ENCODE peak calls at places on chromosome 22, in seven cellular contexts. One of them, this sample, is unnamed.
A peak's percentile ranks its signal among the peaks of the same experiment; 100 is the strongest.

GRCh38 chr22:37009490-37009889 is 9.8 kb downstream of the TST start:
- DNase-seq in naive thymus-derived CD8-positive, alpha-beta T cell: no peak
- DNase-seq in GM12891: no peak
- DNase-seq in DMS 273 treated with DMSO at 0.1 percent for 48 hours: no peak
- DNase-seq in iPS DF 6.9: no peak
- DNase-seq in anterior cingulate cortex: no peak
- DNase-seq in cardiac fibroblast: no peak
- DNase-seq in this sample: no peak

GRCh38 chr22:36224245-36224644 is 15.1 kb downstream of the APOL2 start:
- DNase-seq in naive thymus-derived CD8-positive, alpha-beta T cell: no peak
- DNase-seq in GM12891: no peak
- DNase-seq in DMS 273 treated with DMSO at 0.1 percent for 48 hours: no peak
- DNase-seq in iPS DF 6.9: no peak
- DNase-seq in anterior cingulate cortex: no peak
- DNase-seq in cardiac fibroblast: no peak
- DNase-seq in this sample: no peak

GRCh38 chr22:23251445-23252093 is 71.3 kb downstream of the BCR start:
- DNase-seq in naive thymus-derived CD8-positive, alpha-beta T cell: no peak
- DNase-seq in GM12891: no peak
- DNase-seq in DMS 273 treated with DMSO at 0.1 percent for 48 hours: no peak
- DNase-seq in iPS DF 6.9: no peak
- DNase-seq in anterior cingulate cortex: no peak
- DNase-seq in cardiac fibroblast: no peak
- DNase-seq in this sample: peak; percentile 12

GRCh38 chr22:19621372-19622060 is 92.8 kb upstream of the SEPTIN5 start:
- DNase-seq in naive thymus-derived CD8-positive, alpha-beta T cell: no peak
- DNase-seq in GM12891: no peak
- DNase-seq in DMS 273 treated with DMSO at 0.1 percent for 48 hours: no peak
- DNase-seq in iPS DF 6.9: no peak
- DNase-seq in anterior cingulate cortex: no peak
- DNase-seq in cardiac fibroblast: peak; percentile 18
- DNase-seq in this sample: no peak

GRCh38 chr22:36395922-36396321 is 8.2 kb upstream of the MYH9 start:
- DNase-seq in naive thymus-derived CD8-positive, alpha-beta T cell: no peak
- DNase-seq in GM12891: no peak
- DNase-seq in DMS 273 treated with DMSO at 0.1 percent for 48 hours: no peak
- DNase-seq in iPS DF 6.9: no peak
- DNase-seq in anterior cingulate cortex: no peak
- DNase-seq in cardiac fibroblast: peak; percentile 73
- DNase-seq in this sample: no peak

GRCh38 chr22:35400335-35400680 is 368 bp downstream of the MCM5 start:
- DNase-seq in naive thymus-derived CD8-positive, alpha-beta T cell: peak; percentile 12
- DNase-seq in GM12891: no peak
- DNase-seq in DMS 273 treated with DMSO at 0.1 percent for 48 hours: no peak
- DNase-seq in iPS DF 6.9: no peak
- DNase-seq in anterior cingulate cortex: no peak
- DNase-seq in cardiac fibroblast: no peak
- DNase-seq in this sample: no peak

GRCh38 chr22:39748877-39749276 is 144.7 kb downstream of the ENTHD1 start:
- DNase-seq in naive thymus-derived CD8-positive, alpha-beta T cell: no peak
- DNase-seq in GM12891: no peak
- DNase-seq in DMS 273 treated with DMSO at 0.1 percent for 48 hours: no peak
- DNase-seq in iPS DF 6.9: no peak
- DNase-seq in anterior cingulate cortex: no peak
- DNase-seq in cardiac fibroblast: peak; percentile 5
- DNase-seq in this sample: peak; percentile 94

GRCh38 chr22:46147471-46148267 is 2.7 kb upstream of the PPARA start:
- DNase-seq in naive thymus-derived CD8-positive, alpha-beta T cell: no peak
- DNase-seq in GM12891: no peak
- DNase-seq in DMS 273 treated with DMSO at 0.1 percent for 48 hours: no peak
- DNase-seq in iPS DF 6.9: no peak
- DNase-seq in anterior cingulate cortex: no peak
- DNase-seq in cardiac fibroblast: no peak
- DNase-seq in this sample: no peak

GRCh38 chr22:19527861-19528417 is 3.7 kb upstream of the CLDN5 start:
- DNase-seq in naive thymus-derived CD8-positive, alpha-beta T cell: no peak
- DNase-seq in GM12891: no peak
- DNase-seq in DMS 273 treated with DMSO at 0.1 percent for 48 hours: no peak
- DNase-seq in iPS DF 6.9: no peak
- DNase-seq in anterior cingulate cortex: no peak
- DNase-seq in cardiac fibroblast: no peak
- DNase-seq in this sample: peak; percentile 19

GRCh38 chr22:22720201-22720723 is 75.8 kb downstream of the GGTLC2 start:
- DNase-seq in naive thymus-derived CD8-positive, alpha-beta T cell: no peak
- DNase-seq in GM12891: no peak
- DNase-seq in DMS 273 treated with DMSO at 0.1 percent for 48 hours: peak; percentile 54
- DNase-seq in iPS DF 6.9: peak; percentile 16
- DNase-seq in anterior cingulate cortex: no peak
- DNase-seq in cardiac fibroblast: peak; percentile 57
- DNase-seq in this sample: peak; percentile 10

GRCh38 chr22:50613291-50613981 is 12.8 kb downstream of the MAPK8IP2 start:
- DNase-seq in naive thymus-derived CD8-positive, alpha-beta T cell: no peak
- DNase-seq in GM12891: no peak
- DNase-seq in DMS 273 treated with DMSO at 0.1 percent for 48 hours: no peak
- DNase-seq in iPS DF 6.9: no peak
- DNase-seq in anterior cingulate cortex: no peak
- DNase-seq in cardiac fibroblast: peak; percentile 33
- DNase-seq in this sample: no peak

GRCh38 chr22:41576877-41577276 is 12.8 kb downstream of the PMM1 start:
- DNase-seq in naive thymus-derived CD8-positive, alpha-beta T cell: no peak
- DNase-seq in GM12891: peak; percentile 66
- DNase-seq in DMS 273 treated with DMSO at 0.1 percent for 48 hours: no peak
- DNase-seq in iPS DF 6.9: peak; percentile 75
- DNase-seq in anterior cingulate cortex: no peak
- DNase-seq in cardiac fibroblast: peak; percentile 60
- DNase-seq in this sample: peak; percentile 49

GRCh38 chr22:21038405-21038804 is 6.0 kb upstream of the SLC7A4 start:
- DNase-seq in naive thymus-derived CD8-positive, alpha-beta T cell: no peak
- DNase-seq in GM12891: no peak
- DNase-seq in DMS 273 treated with DMSO at 0.1 percent for 48 hours: no peak
- DNase-seq in iPS DF 6.9: no peak
- DNase-seq in anterior cingulate cortex: no peak
- DNase-seq in cardiac fibroblast: peak; percentile 75
- DNase-seq in this sample: no peak

GRCh38 chr22:39932166-39932565 is 28.0 kb upstream of the TMA7B start:
- DNase-seq in naive thymus-derived CD8-positive, alpha-beta T cell: no peak
- DNase-seq in GM12891: no peak
- DNase-seq in DMS 273 treated with DMSO at 0.1 percent for 48 hours: no peak
- DNase-seq in iPS DF 6.9: no peak
- DNase-seq in anterior cingulate cortex: no peak
- DNase-seq in cardiac fibroblast: no peak
- DNase-seq in this sample: no peak

GRCh38 chr22:28116261-28116673 is 197.2 kb upstream of the PITPNB start:
- DNase-seq in naive thymus-derived CD8-positive, alpha-beta T cell: no peak
- DNase-seq in GM12891: no peak
- DNase-seq in DMS 273 treated with DMSO at 0.1 percent for 48 hours: no peak
- DNase-seq in iPS DF 6.9: no peak
- DNase-seq in anterior cingulate cortex: no peak
- DNase-seq in cardiac fibroblast: peak; percentile 89
- DNase-seq in this sample: no peak

GRCh38 chr22:49197500-49197899 is 630.2 kb downstream of the BRD1 start:
- DNase-seq in naive thymus-derived CD8-positive, alpha-beta T cell: no peak
- DNase-seq in GM12891: no peak
- DNase-seq in DMS 273 treated with DMSO at 0.1 percent for 48 hours: no peak
- DNase-seq in iPS DF 6.9: no peak
- DNase-seq in anterior cingulate cortex: no peak
- DNase-seq in cardiac fibroblast: no peak
- DNase-seq in this sample: no peak

GRCh38 chr22:46104170-46104880 is 46.0 kb upstream of the PPARA start:
- DNase-seq in naive thymus-derived CD8-positive, alpha-beta T cell: no peak
- DNase-seq in GM12891: no peak
- DNase-seq in DMS 273 treated with DMSO at 0.1 percent for 48 hours: no peak
- DNase-seq in iPS DF 6.9: no peak
- DNase-seq in anterior cingulate cortex: peak; percentile 70
- DNase-seq in cardiac fibroblast: no peak
- DNase-seq in this sample: no peak

GRCh38 chr22:25696763-25697710 is 45.0 kb upstream of the MYO18B start:
- DNase-seq in naive thymus-derived CD8-positive, alpha-beta T cell: no peak
- DNase-seq in GM12891: no peak
- DNase-seq in DMS 273 treated with DMSO at 0.1 percent for 48 hours: no peak
- DNase-seq in iPS DF 6.9: no peak
- DNase-seq in anterior cingulate cortex: no peak
- DNase-seq in cardiac fibroblast: peak; percentile 45
- DNase-seq in this sample: no peak

GRCh38 chr22:50656122-50657070 is 16.2 kb upstream of the SHANK3 start:
- DNase-seq in naive thymus-derived CD8-positive, alpha-beta T cell: no peak
- DNase-seq in GM12891: no peak
- DNase-seq in DMS 273 treated with DMSO at 0.1 percent for 48 hours: no peak
- DNase-seq in iPS DF 6.9: no peak
- DNase-seq in anterior cingulate cortex: no peak
- DNase-seq in cardiac fibroblast: peak; percentile 71
- DNase-seq in this sample: peak; percentile 51

GRCh38 chr22:25746012-25746373 is 4.0 kb downstream of the MYO18B start:
- DNase-seq in naive thymus-derived CD8-positive, alpha-beta T cell: no peak
- DNase-seq in GM12891: no peak
- DNase-seq in DMS 273 treated with DMSO at 0.1 percent for 48 hours: no peak
- DNase-seq in iPS DF 6.9: no peak
- DNase-seq in anterior cingulate cortex: no peak
- DNase-seq in cardiac fibroblast: peak; percentile 39
- DNase-seq in this sample: no peak

GRCh38 chr22:38986629-38987028 is 4.5 kb downstream of the APOBEC3B start:
- DNase-seq in naive thymus-derived CD8-positive, alpha-beta T cell: no peak
- DNase-seq in GM12891: no peak
- DNase-seq in DMS 273 treated with DMSO at 0.1 percent for 48 hours: no peak
- DNase-seq in iPS DF 6.9: no peak
- DNase-seq in anterior cingulate cortex: no peak
- DNase-seq in cardiac fibroblast: no peak
- DNase-seq in this sample: no peak

GRCh38 chr22:36873614-36874308 is 13.0 kb downstream of the NCF4 start:
- DNase-seq in naive thymus-derived CD8-positive, alpha-beta T cell: no peak
- DNase-seq in GM12891: peak; percentile 51
- DNase-seq in DMS 273 treated with DMSO at 0.1 percent for 48 hours: no peak
- DNase-seq in iPS DF 6.9: peak; percentile 20
- DNase-seq in anterior cingulate cortex: no peak
- DNase-seq in cardiac fibroblast: peak; percentile 85
- DNase-seq in this sample: peak; percentile 59

GRCh38 chr22:39558254-39558727 is 12.3 kb upstream of the CACNA1I start:
- DNase-seq in naive thymus-derived CD8-positive, alpha-beta T cell: no peak
- DNase-seq in GM12891: no peak
- DNase-seq in DMS 273 treated with DMSO at 0.1 percent for 48 hours: no peak
- DNase-seq in iPS DF 6.9: no peak
- DNase-seq in anterior cingulate cortex: no peak
- DNase-seq in cardiac fibroblast: no peak
- DNase-seq in this sample: no peak

GRCh38 chr22:35952576-35952975 is 76.0 kb downstream of the RBFOX2 start:
- DNase-seq in naive thymus-derived CD8-positive, alpha-beta T cell: no peak
- DNase-seq in GM12891: no peak
- DNase-seq in DMS 273 treated with DMSO at 0.1 percent for 48 hours: no peak
- DNase-seq in iPS DF 6.9: no peak
- DNase-seq in anterior cingulate cortex: no peak
- DNase-seq in cardiac fibroblast: no peak
- DNase-seq in this sample: no peak

GRCh38 chr22:19958083-19959042 is 16.7 kb upstream of the TXNRD2 start:
- DNase-seq in naive thymus-derived CD8-positive, alpha-beta T cell: no peak
- DNase-seq in GM12891: no peak
- DNase-seq in DMS 273 treated with DMSO at 0.1 percent for 48 hours: no peak
- DNase-seq in iPS DF 6.9: no peak
- DNase-seq in anterior cingulate cortex: no peak
- DNase-seq in cardiac fibroblast: peak; percentile 44
- DNase-seq in this sample: no peak

GRCh38 chr22:24208012-24208749 is 26.9 kb downstream of the SUSD2 start:
- DNase-seq in naive thymus-derived CD8-positive, alpha-beta T cell: no peak
- DNase-seq in GM12891: no peak
- DNase-seq in DMS 273 treated with DMSO at 0.1 percent for 48 hours: no peak
- DNase-seq in iPS DF 6.9: no peak
- DNase-seq in anterior cingulate cortex: no peak
- DNase-seq in cardiac fibroblast: peak; percentile 98
- DNase-seq in this sample: peak; percentile 68

GRCh38 chr22:19658967-19659804 is 55.1 kb upstream of the SEPTIN5 start:
- DNase-seq in naive thymus-derived CD8-positive, alpha-beta T cell: no peak
- DNase-seq in GM12891: no peak
- DNase-seq in DMS 273 treated with DMSO at 0.1 percent for 48 hours: no peak
- DNase-seq in iPS DF 6.9: no peak
- DNase-seq in anterior cingulate cortex: no peak
- DNase-seq in cardiac fibroblast: no peak
- DNase-seq in this sample: no peak

GRCh38 chr22:28548411-28548810 is 131.2 kb downstream of the TTC28 start:
- DNase-seq in naive thymus-derived CD8-positive, alpha-beta T cell: no peak
- DNase-seq in GM12891: no peak
- DNase-seq in DMS 273 treated with DMSO at 0.1 percent for 48 hours: peak; percentile 15
- DNase-seq in iPS DF 6.9: no peak
- DNase-seq in anterior cingulate cortex: no peak
- DNase-seq in cardiac fibroblast: no peak
- DNase-seq in this sample: no peak